ENCODE peak calls at places on chromosomes 12 and 14, in seven cellular contexts. J, V, O, I, U, E and F are unnamed samples.
A peak's percentile ranks its signal among the peaks of the same experiment; 100 is the strongest.

GRCh38 chr12:22412581-22412980 is 78.1 kb upstream of the ST8SIA1 start:
- DNase-seq in J (no peak), V (no peak), O (no peak), I (no peak), U (no peak), E (no peak), F (no peak)

GRCh38 chr14:55099741-55100140 is 29.3 kb upstream of the LGALS3 start:
- DNase-seq in J (no peak), V (no peak), O (peak; percentile 85), I (no peak), U (no peak), E (no peak), F (no peak)

GRCh38 chr12:121949643-121950397 is 31.4 kb downstream of the CFAP251 start:
- DNase-seq in J (no peak), V (peak; percentile 55), O (peak; percentile 87), I (peak; percentile 95), U (no peak), E (no peak), F (no peak)

GRCh38 chr14:104140463-104141331 is 2.3 kb downstream of the KIF26A start:
- DNase-seq in J (no peak), V (no peak), O (no peak), I (no peak), U (peak; percentile 24), E (no peak), F (peak; percentile 89)

GRCh38 chr14:43041976-43042375 is 1435.3 kb downstream of the LRFN5 start:
- DNase-seq in J (no peak), V (no peak), O (no peak), I (no peak), U (no peak), E (no peak), F (no peak)

GRCh38 chr12:110371408-110372055 is 32.0 kb downstream of the ANAPC7 start:
- DNase-seq in J (peak; percentile 86), V (no peak), O (no peak), I (no peak), U (peak; percentile 33), E (no peak), F (peak; percentile 75)

GRCh38 chr12:115320451-115320850 is 636.5 kb upstream of the TBX3 start:
- DNase-seq in J (no peak), V (no peak), O (no peak), I (no peak), U (no peak), E (no peak), F (no peak)

GRCh38 chr12:47219243-47219642 is 139.5 kb upstream of the AMIGO2 start:
- DNase-seq in J (no peak), V (no peak), O (peak; percentile 30), I (peak; percentile 72), U (no peak), E (no peak), F (peak; percentile 62)

GRCh38 chr12:95943231-95943842 is at the start of gene AMDHD1:
- DNase-seq in J (peak; percentile 81), V (no peak), O (peak; percentile 46), I (peak; percentile 45), U (peak; percentile 85), E (no peak), F (peak; percentile 97)

GRCh38 chr12:94623161-94623920 is 27.0 kb downstream of the TMCC3 start:
- DNase-seq in J (no peak), V (no peak), O (no peak), I (no peak), U (no peak), E (no peak), F (no peak)

GRCh38 chr12:67161322-67161918 is 107.7 kb upstream of the CAND1 start:
- DNase-seq in J (peak; percentile 82), V (peak; percentile 4), O (peak; percentile 22), I (peak; percentile 12), U (peak; percentile 46), E (peak; percentile 19), F (no peak)

GRCh38 chr12:119069029-119069731 is 87.8 kb downstream of the SRRM4 start:
- DNase-seq in J (no peak), V (no peak), O (no peak), I (no peak), U (no peak), E (no peak), F (no peak)

GRCh38 chr12:57816855-57817151 is 1.7 kb downstream of the AVIL start:
- DNase-seq in J (no peak), V (no peak), O (peak; percentile 64), I (no peak), U (no peak), E (peak; percentile 75), F (no peak)

GRCh38 chr12:3480744-3481143 is 10.3 kb upstream of the PRMT8 start:
- DNase-seq in J (no peak), V (no peak), O (no peak), I (no peak), U (no peak), E (no peak), F (no peak)

GRCh38 chr12:98516184-98516873 is 939 bp downstream of the TMPO start:
- DNase-seq in J (peak; percentile 97), V (peak; percentile 71), O (peak; percentile 87), I (peak; percentile 56), U (peak; percentile 73), E (no peak), F (peak; percentile 80)

GRCh38 chr12:118633071-118633470 is 256.7 kb downstream of the SUDS3 start:
- DNase-seq in J (peak; percentile 48), V (no peak), O (no peak), I (no peak), U (no peak), E (no peak), F (no peak)

GRCh38 chr14:22231022-22231421 is 358.0 kb downstream of the DAD1 start:
- DNase-seq in J (peak; percentile 56), V (no peak), O (no peak), I (no peak), U (no peak), E (no peak), F (no peak)

GRCh38 chr14:31216359-31216758 is 8.8 kb upstream of the HECTD1 start:
- DNase-seq in J (no peak), V (no peak), O (no peak), I (no peak), U (no peak), E (no peak), F (no peak)

DNA sequence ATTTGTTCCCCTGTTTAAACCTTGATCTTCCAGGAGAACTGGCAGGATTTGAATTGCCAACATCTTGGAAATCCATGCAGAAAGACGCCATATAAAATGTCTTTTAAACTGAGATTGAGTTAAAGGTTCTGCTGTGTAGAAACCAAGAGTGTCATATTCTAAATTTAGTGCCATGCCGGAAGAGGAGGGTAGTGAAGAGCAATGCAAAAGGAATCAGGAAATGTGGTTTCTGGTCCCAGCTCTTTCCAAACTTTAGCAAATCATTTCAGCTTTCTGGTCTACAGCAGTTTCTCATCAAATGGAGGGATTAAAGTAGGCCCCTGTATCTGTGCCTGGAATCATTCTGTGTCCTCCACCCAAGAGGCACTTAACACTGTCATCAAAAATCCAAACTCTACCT is 85.7 kb downstream of the BTG1 start:
- DNase-seq in J (no peak), V (no peak), O (peak; percentile 80), I (peak; percentile 81), U (no peak), E (no peak), F (peak; percentile 10)
- H3K4me2 ChIP-seq in J (no peak overlapping the region), V (no peak overlapping the region), O (peak overlapping the region; percentile 29), I (peak overlapping the region; percentile 74), U (no peak overlapping the region), E (no peak overlapping the region), F (peak overlapping the region; percentile 58)

DNA sequence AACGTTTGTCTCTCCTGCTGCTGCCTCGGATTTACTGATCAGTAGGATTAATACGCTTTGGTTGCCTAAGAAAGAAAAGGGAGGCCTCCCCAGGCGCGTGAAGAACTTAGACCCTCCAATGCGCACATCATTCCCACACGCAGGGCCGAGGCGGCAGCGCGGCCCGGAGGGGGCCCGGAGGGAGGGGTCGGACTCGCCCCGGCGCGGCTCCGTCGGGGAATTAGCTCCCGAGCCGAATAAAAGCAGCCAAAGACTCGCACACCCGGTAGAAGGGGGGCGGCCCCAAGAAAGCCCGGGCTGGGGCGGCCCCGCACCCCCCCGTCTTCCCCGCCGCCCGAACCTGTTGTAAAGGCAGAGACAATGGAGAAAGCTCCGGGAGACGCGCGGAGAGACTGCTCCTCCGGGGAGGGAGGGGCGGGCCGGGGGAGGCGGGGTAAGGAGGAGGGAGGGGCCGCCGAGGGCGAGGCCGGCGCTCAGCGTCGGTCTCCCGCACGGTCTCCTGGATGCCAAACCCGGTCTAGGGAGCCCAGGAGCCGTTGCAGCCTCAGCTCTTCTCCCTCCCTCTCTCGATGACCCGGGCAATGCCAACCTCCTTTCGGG is at the start of gene NELL2:
- DNase-seq in J (peak; percentile 81), V (peak; percentile 5), O (peak; percentile 3), I (peak; percentile 13), U (peak; percentile 92), E (peak; percentile 73), F (peak; percentile 78)
- H3K27me3 ChIP-seq in J (no peaks in the 10 kb centered on the region), V (peaks cover 15% of the 10 kb centered on the region), O (peaks cover 13% of the 10 kb centered on the region), I (peaks cover 30% of the 10 kb centered on the region), U (no peaks in the 10 kb centered on the region), E (peaks cover 9% of the 10 kb centered on the region), F (peaks cover 21% of the 10 kb centered on the region)

GRCh38 chr12:49697808-49698207 is 9.4 kb downstream of the FMNL3 start:
- DNase-seq in J (no peak), V (no peak), O (no peak), I (no peak), U (no peak), E (no peak), F (no peak)
- H3K4me2 ChIP-seq in J (peak overlapping the region; percentile 76), V (no peak overlapping the region), O (no peak overlapping the region), I (peak overlapping the region; percentile 87), U (peak overlapping the region; percentile 64), E (no peak overlapping the region), F (no peak overlapping the region)

GRCh38 chr14:32934891-32935633 is 3.6 kb upstream of the NPAS3 start:
- DNase-seq in J (no peak), V (no peak), O (no peak), I (peak; percentile 12), U (peak; percentile 49), E (no peak), F (peak; percentile 81)
- H3K27me3 ChIP-seq in J (no peaks in the 10 kb centered on the region), V (peaks cover 55% of the 10 kb centered on the region), O (peaks cover 57% of the 10 kb centered on the region), I (peaks cover 43% of the 10 kb centered on the region), U (peaks cover 37% of the 10 kb centered on the region), E (peaks cover 20% of the 10 kb centered on the region), F (peaks cover 72% of the 10 kb centered on the region)

DNA sequence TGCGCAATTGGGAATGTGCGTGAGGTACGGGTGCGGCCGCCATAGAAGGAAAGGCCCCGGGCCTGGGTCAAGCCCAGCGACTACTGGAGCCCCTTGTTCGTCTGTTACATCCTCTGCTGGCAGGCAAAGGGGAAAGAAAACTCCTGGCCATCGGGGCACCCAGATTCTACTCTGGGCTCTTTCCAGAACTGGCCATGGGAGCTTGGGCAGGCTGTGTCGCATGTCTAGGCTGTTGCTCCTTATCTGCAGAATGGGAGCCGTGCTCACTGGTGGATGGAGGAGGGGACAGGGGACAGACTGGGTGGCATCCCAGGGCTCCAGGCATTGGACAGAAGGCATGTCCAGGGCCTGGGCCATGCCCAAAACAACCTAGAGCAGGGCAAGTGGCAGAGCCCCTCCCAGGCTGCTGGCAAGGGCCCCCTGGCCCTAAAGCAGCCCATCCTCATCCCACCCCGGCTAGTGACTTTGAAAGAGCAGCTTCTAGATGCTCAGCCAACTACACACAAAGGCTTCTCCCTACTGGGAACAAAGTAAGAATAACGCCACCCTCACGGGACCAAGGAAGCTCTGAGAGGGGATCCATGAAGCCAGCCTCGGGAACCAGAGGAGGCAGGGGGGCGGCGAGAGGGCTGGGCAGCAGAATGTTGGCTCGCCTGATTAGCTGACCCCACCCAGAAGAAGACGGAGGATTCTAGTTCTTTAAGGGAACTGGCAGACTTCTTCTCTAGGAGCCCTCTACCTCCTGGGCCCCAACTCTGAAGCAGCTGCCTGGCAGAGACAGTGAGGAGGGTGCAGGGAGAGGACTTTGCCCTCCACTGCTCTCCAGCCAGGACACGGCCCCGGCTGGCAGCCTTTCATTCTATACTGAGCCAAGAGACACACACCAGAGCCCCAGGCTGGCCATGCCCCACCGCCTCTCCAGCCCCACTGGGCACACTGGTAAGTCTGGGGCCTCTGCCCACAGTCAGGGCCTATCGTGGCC is 96.8 kb downstream of the SINHCAF start:
- DNase-seq in J (no peak), V (no peak), O (no peak), I (no peak), U (no peak), E (no peak), F (peak; percentile 62)
- H3K4me2 ChIP-seq in J (no peak overlapping the region), V (no peak overlapping the region), O (no peak overlapping the region), I (no peak overlapping the region), U (no peak overlapping the region), E (no peak overlapping the region), F (no peak overlapping the region)